ENCODE peak calls at places on chromosomes 7 and 10, in six cellular contexts. M is IMR-90, S is H9, H is mesenchymal stem cell, P is neuronal stem cell, W is H1. U is an unnamed sample.
A peak's percentile ranks its signal among the peaks of the same experiment; 100 is the strongest.

GRCh38 chr7:151373599-151373998 is 32.0 kb downstream of the NUB1 start:
- DNase-seq in M (no peak), S (no peak), H (no peak), P (no peak), W (no peak), U (no peak)

GRCh38 chr10:59012839-59013238 is 163.6 kb upstream of the PHYHIPL start:
- DNase-seq in M (no peak), S (no peak), H (no peak), P (no peak), W (no peak), U (no peak)

GRCh38 chr7:2757904-2758672 is 70.1 kb downstream of the AMZ1 start:
- DNase-seq in M (peak; percentile 99), S (no peak), H (peak; percentile 100), P (no peak), W (no peak), U (peak; percentile 87)

GRCh38 chr7:117780832-117781231 is 92.4 kb downstream of the CTTNBP2 start:
- DNase-seq in M (peak; percentile 54), S (no peak), H (peak; percentile 34), P (no peak), W (no peak), U (no peak)

GRCh38 chr10:121732676-121733445 is 134.6 kb upstream of the FGFR2 start:
- DNase-seq in M (no peak), S (peak; percentile 79), H (no peak), P (peak; percentile 32), W (peak; percentile 59), U (peak; percentile 64)

GRCh38 chr7:40915061-40915460 is 780.3 kb downstream of the SUGCT start:
- DNase-seq in M (peak; percentile 65), S (no peak), H (no peak), P (no peak), W (no peak), U (no peak)

GRCh38 chr7:1022356-1022755 is 22.0 kb upstream of the GPR146 start:
- DNase-seq in M (no peak), S (no peak), H (no peak), P (no peak), W (no peak), U (no peak)

GRCh38 chr10:35399414-35400009 is 63.2 kb downstream of the CCNY start:
- DNase-seq in M (no peak), S (no peak), H (no peak), P (no peak), W (no peak), U (no peak)

GRCh38 chr7:48161407-48162125 is 9.7 kb upstream of the ABCA13 start:
- DNase-seq in M (peak; percentile 10), S (no peak), H (no peak), P (no peak), W (no peak), U (no peak)

GRCh38 chr10:14330390-14331071 is at the start of gene FRMD4A:
- DNase-seq in M (no peak), S (peak; percentile 43), H (no peak), P (no peak), W (no peak), U (peak; percentile 29)

GRCh38 chr7:47663841-47664240 is 81.9 kb upstream of the TNS3 start:
- DNase-seq in M (no peak), S (no peak), H (no peak), P (no peak), W (no peak), U (no peak)

GRCh38 chr10:17616403-17617030 is 657 bp downstream of the HACD1 start:
- DNase-seq in M (peak; percentile 47), S (peak; percentile 78), H (peak; percentile 72), P (peak; percentile 57), W (peak; percentile 36), U (peak; percentile 90)

GRCh38 chr7:139930286-139930965 is 101.4 kb downstream of the TBXAS1 start:
- DNase-seq in M (no peak), S (no peak), H (no peak), P (no peak), W (no peak), U (no peak)

GRCh38 chr10:96334888-96335526 is 23.8 kb downstream of the OPALIN start:
- DNase-seq in M (peak; percentile 41), S (peak; percentile 49), H (peak; percentile 30), P (peak; percentile 40), W (no peak), U (peak; percentile 67)

GRCh38 chr7:74371381-74372059 is 82.2 kb upstream of the GTF2IRD1 start:
- DNase-seq in M (no peak), S (peak; percentile 81), H (peak; percentile 39), P (peak; percentile 14), W (no peak), U (peak; percentile 90)

GRCh38 chr10:326350-326749 is 191.1 kb downstream of the ZMYND11 start:
- DNase-seq in M (no peak), S (no peak), H (peak; percentile 58), P (no peak), W (no peak), U (no peak)
- H2BK15ac ChIP-seq in M (no peak overlapping the region), S (no peak overlapping the region), H (no peak overlapping the region), P (no peak overlapping the region), W (no peak overlapping the region), U (no peak overlapping the region)

GRCh38 chr7:5695709-5696345 is 85.6 kb downstream of the RNF216 start:
- DNase-seq in M (peak; percentile 84), S (no peak), H (peak; percentile 99), P (no peak), W (no peak), U (no peak)

GRCh38 chr7:5693529-5693928 is 87.9 kb downstream of the RNF216 start:
- DNase-seq in M (peak; percentile 76), S (no peak), H (peak; percentile 81), P (no peak), W (no peak), U (no peak)

GRCh38 chr7:5696346-5697100 is 84.9 kb downstream of the RNF216 start:
- DNase-seq in M (no peak), S (no peak), H (no peak), P (no peak), W (no peak), U (no peak)

GRCh38 chr7:5694221-5694754 is 87.2 kb downstream of the RNF216 start:
- DNase-seq in M (peak; percentile 97), S (no peak), H (peak; percentile 87), P (no peak), W (no peak), U (no peak)

DNA sequence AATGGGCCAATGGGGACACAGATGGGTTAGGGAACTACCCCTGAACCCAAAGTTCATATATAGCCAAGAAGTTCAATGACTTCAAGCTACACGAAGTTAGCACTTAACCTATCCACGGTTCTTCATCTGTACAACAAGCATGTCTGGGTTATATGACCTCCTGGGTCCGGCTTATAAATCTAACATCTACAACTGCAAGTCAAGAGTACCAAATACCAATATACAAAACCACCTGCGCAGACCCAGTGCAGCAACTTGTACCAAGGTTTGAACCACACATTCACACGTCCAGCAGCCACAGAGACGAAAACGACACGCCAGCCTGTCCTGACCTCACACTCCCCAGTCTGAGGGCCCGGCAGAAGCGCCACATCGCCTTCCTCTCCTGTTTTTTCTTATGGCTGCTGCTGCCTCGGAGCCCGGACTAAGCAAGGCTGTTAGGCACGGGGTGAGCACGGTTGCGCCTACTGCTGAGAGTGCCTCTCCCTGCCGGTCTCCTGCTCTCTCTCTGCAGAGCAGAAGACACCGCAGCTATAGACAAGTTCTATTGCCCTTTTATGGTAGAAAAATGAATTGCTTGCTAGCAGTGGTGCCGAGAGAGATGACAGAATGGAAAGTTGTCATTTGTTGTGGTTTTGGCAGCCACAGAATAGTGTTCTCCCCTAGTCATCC is 86.3 kb downstream of the RNF216 start:
- DNase-seq in M (peak; percentile 89), S (no peak), H (peak; percentile 97), P (no peak), W (no peak), U (no peak)
- H2BK15ac ChIP-seq in M (peak overlapping the region; percentile 92), S (no peak overlapping the region), H (no peak overlapping the region), P (no peak overlapping the region), W (no peak overlapping the region), U (no peak overlapping the region)

GRCh38 chr7:148261523-148261922 is 329.0 kb upstream of the C7orf33 start:
- DNase-seq in M (no peak), S (no peak), H (no peak), P (no peak), W (no peak), U (no peak)

GRCh38 chr7:148261996-148262688 is 328.4 kb upstream of the C7orf33 start:
- DNase-seq in M (no peak), S (no peak), H (no peak), P (peak; percentile 12), W (no peak), U (peak; percentile 18)

GRCh38 chr7:148260605-148261004 is 330.0 kb upstream of the C7orf33 start:
- DNase-seq in M (no peak), S (no peak), H (peak; percentile 12), P (no peak), W (no peak), U (no peak)

GRCh38 chr7:148264933-148265557 is 325.5 kb upstream of the C7orf33 start:
- DNase-seq in M (peak; percentile 13), S (peak; percentile 39), H (peak; percentile 26), P (no peak), W (no peak), U (peak; percentile 83)

GRCh38 chr7:148262721-148263229 is 327.8 kb upstream of the C7orf33 start:
- DNase-seq in M (peak; percentile 4), S (peak; percentile 90), H (peak; percentile 39), P (peak; percentile 68), W (peak; percentile 64), U (peak; percentile 81)
- H2BK15ac ChIP-seq in M (no peak overlapping the region), S (no peak overlapping the region), H (no peak overlapping the region), P (no peak overlapping the region), W (no peak overlapping the region), U (no peak overlapping the region)

DNA sequence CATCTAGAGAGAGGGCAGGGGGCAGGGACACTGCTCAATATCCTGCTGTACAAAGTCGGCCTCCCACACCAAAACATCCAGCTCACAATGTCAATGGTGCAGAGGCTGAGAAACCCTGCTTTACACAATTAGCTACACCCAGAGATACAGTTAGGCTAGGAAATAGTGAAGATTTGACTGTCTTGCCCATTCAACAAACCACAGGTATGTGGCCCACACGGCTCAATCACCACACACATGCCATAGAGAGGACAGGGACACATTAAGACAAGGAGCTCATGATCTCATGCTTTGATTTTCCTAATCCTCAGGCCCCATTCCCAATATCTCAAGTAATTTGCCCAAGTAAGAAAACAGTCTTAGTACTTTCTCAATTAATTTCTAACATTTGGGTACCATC is 110.4 kb downstream of the OSBPL3 start:
- DNase-seq in M (no peak), S (no peak), H (no peak), P (no peak), W (no peak), U (no peak)
- H2BK15ac ChIP-seq in M (no peak overlapping the region), S (no peak overlapping the region), H (no peak overlapping the region), P (no peak overlapping the region), W (no peak overlapping the region), U (no peak overlapping the region)